ENCODE peak calls at places on chromosomes 16 and 17, in seven cellular contexts. L is progenitor cell of endocrine pancreas, M is NCI-H748 treated with DMSO at 0.1 percent for 48 hours, A is NCI-H1417 treated with DMSO at 0.1 percent for 48 hours, N is LNCaP clone FGC, P is midbrain, R is A172. D is an unnamed sample.

GRCh38 chr17:17171991-17172939 is 33.9 kb downstream of the PLD6 start:
- DNase-seq in L (no peak), M (peak), A (no peak), N (no peak), P (no peak), R (no peak), D (no peak)

GRCh38 chr17:55661359-55661758 is 61.3 kb downstream of the TMEM100 start:
- DNase-seq in L (no peak), M (no peak), A (no peak), N (no peak), P (no peak), R (no peak), D (no peak)

GRCh38 chr16:30115238-30115637 is 1.9 kb upstream of the GDPD3 start:
- DNase-seq in L (no peak), M (no peak), A (no peak), N (no peak), P (no peak), R (no peak), D (no peak)

GRCh38 chr17:40372031-40372430 is 7.5 kb upstream of the GJD3 start:
- DNase-seq in L (no peak), M (no peak), A (no peak), N (no peak), P (no peak), R (no peak), D (no peak)

GRCh38 chr16:25707982-25708583 is 16.3 kb downstream of the HS3ST4 start:
- DNase-seq in L (no peak), M (no peak), A (no peak), N (peak), P (no peak), R (no peak), D (no peak)

GRCh38 chr16:15907863-15908478 is 19.6 kb upstream of the CEP20 start:
- DNase-seq in L (no peak), M (no peak), A (no peak), N (no peak), P (no peak), R (peak), D (no peak)

GRCh38 chr17:57902800-57903759 is 52.1 kb downstream of the CUEDC1 start:
- DNase-seq in L (no peak), M (peak), A (no peak), N (peak), P (peak), R (peak), D (peak)

GRCh38 chr16:21650517-21650916 is 1.9 kb downstream of the IGSF6 start:
- DNase-seq in L (no peak), M (no peak), A (no peak), N (no peak), P (peak), R (no peak), D (no peak)

GRCh38 chr16:85891776-85892166 is 7.2 kb upstream of the IRF8 start:
- DNase-seq in L (no peak), M (no peak), A (no peak), N (no peak), P (no peak), R (no peak), D (peak)